ENCODE peak calls at places on chromosome 21, in ten cellular contexts. One of them, this sample, is unnamed.

GRCh38 chr21:42306366-42307035 is 8.7 kb downstream of the TFF3 start:
- DNase-seq in occipital lobe: no peak
- DNase-seq in amniotic epithelial cell: no peak
- DNase-seq in NCI-H2081: peak; percentile 90
- DNase-seq in mucosa of descending colon: no peak
- DNase-seq in HS-27A: no peak
- DNase-seq in cerebellar nuclear complex: no peak
- DNase-seq in NCI-H1694 treated with DMSO at 0.1 percent for 48 hours: no peak
- DNase-seq in adrenal gland: no peak
- DNase-seq in AG04450: no peak
- DNase-seq in this sample: no peak

GRCh38 chr21:38993561-38993960 is 187.8 kb downstream of the ETS2 start:
- DNase-seq in NCI-H2081: no peak
- DNase-seq in occipital lobe: no peak
- DNase-seq in cerebellar nuclear complex: no peak
- DNase-seq in mucosa of descending colon: peak; percentile 57
- DNase-seq in amniotic epithelial cell: peak; percentile 83
- DNase-seq in NCI-H1694 treated with DMSO at 0.1 percent for 48 hours: no peak
- DNase-seq in adrenal gland: peak; percentile 70
- DNase-seq in AG04450: peak; percentile 68
- DNase-seq in HS-27A: peak; percentile 96
- DNase-seq in this sample: no peak

GRCh38 chr21:35637431-35637830 is 422.9 kb downstream of the SETD4 start:
- DNase-seq in NCI-H2081: no peak
- DNase-seq in cerebellar nuclear complex: no peak
- DNase-seq in adrenal gland: peak; percentile 53
- DNase-seq in HS-27A: no peak
- DNase-seq in occipital lobe: no peak
- DNase-seq in amniotic epithelial cell: peak; percentile 63
- DNase-seq in NCI-H1694 treated with DMSO at 0.1 percent for 48 hours: no peak
- DNase-seq in mucosa of descending colon: no peak
- DNase-seq in AG04450: no peak
- DNase-seq in this sample: no peak

GRCh38 chr21:42653492-42654061 is at the start of gene PDE9A:
- DNase-seq in NCI-H1694 treated with DMSO at 0.1 percent for 48 hours: no peak
- DNase-seq in adrenal gland: peak; percentile 63
- DNase-seq in NCI-H2081: no peak
- DNase-seq in amniotic epithelial cell: no peak
- DNase-seq in mucosa of descending colon: peak; percentile 66
- DNase-seq in HS-27A: no peak
- DNase-seq in cerebellar nuclear complex: no peak
- DNase-seq in occipital lobe: no peak
- DNase-seq in AG04450: no peak
- DNase-seq in this sample: peak; percentile 10

GRCh38 chr21:43306911-43307676 is 119.8 kb downstream of the SIK1 start:
- DNase-seq in AG04450: no peak
- DNase-seq in adrenal gland: peak; percentile 93
- DNase-seq in cerebellar nuclear complex: no peak
- DNase-seq in amniotic epithelial cell: peak; percentile 65
- DNase-seq in NCI-H1694 treated with DMSO at 0.1 percent for 48 hours: no peak
- DNase-seq in NCI-H2081: no peak
- DNase-seq in occipital lobe: no peak
- DNase-seq in HS-27A: peak; percentile 54
- DNase-seq in mucosa of descending colon: no peak
- DNase-seq in this sample: no peak

GRCh38 chr21:37188825-37189224 is 78.3 kb downstream of the VPS26C start:
- DNase-seq in mucosa of descending colon: no peak
- DNase-seq in HS-27A: no peak
- DNase-seq in NCI-H2081: no peak
- DNase-seq in NCI-H1694 treated with DMSO at 0.1 percent for 48 hours: no peak
- DNase-seq in AG04450: no peak
- DNase-seq in adrenal gland: no peak
- DNase-seq in cerebellar nuclear complex: no peak
- DNase-seq in amniotic epithelial cell: no peak
- DNase-seq in occipital lobe: no peak
- DNase-seq in this sample: no peak

GRCh38 chr21:21196848-21197247 is 198.6 kb downstream of the NCAM2 start:
- DNase-seq in NCI-H1694 treated with DMSO at 0.1 percent for 48 hours: no peak
- DNase-seq in NCI-H2081: no peak
- DNase-seq in mucosa of descending colon: no peak
- DNase-seq in HS-27A: no peak
- DNase-seq in AG04450: no peak
- DNase-seq in cerebellar nuclear complex: no peak
- DNase-seq in adrenal gland: no peak
- DNase-seq in occipital lobe: no peak
- DNase-seq in amniotic epithelial cell: no peak
- DNase-seq in this sample: no peak

GRCh38 chr21:35850029-35850428 is 210.3 kb downstream of the SETD4 start:
- DNase-seq in NCI-H2081: no peak
- DNase-seq in amniotic epithelial cell: peak; percentile 28
- DNase-seq in AG04450: peak; percentile 27
- DNase-seq in mucosa of descending colon: no peak
- DNase-seq in adrenal gland: no peak
- DNase-seq in occipital lobe: no peak
- DNase-seq in HS-27A: no peak
- DNase-seq in NCI-H1694 treated with DMSO at 0.1 percent for 48 hours: no peak
- DNase-seq in cerebellar nuclear complex: no peak
- DNase-seq in this sample: no peak

GRCh38 chr21:42569732-42570301 is 56.2 kb downstream of the SLC37A1 start:
- DNase-seq in mucosa of descending colon: no peak
- DNase-seq in adrenal gland: no peak
- DNase-seq in AG04450: no peak
- DNase-seq in NCI-H1694 treated with DMSO at 0.1 percent for 48 hours: no peak
- DNase-seq in amniotic epithelial cell: no peak
- DNase-seq in cerebellar nuclear complex: no peak
- DNase-seq in HS-27A: no peak
- DNase-seq in NCI-H2081: no peak
- DNase-seq in occipital lobe: no peak
- DNase-seq in this sample: no peak

GRCh38 chr21:43717166-43717853 is 1.6 kb upstream of the PDXK start:
- DNase-seq in adrenal gland: no peak
- DNase-seq in NCI-H2081: no peak
- DNase-seq in AG04450: no peak
- DNase-seq in mucosa of descending colon: no peak
- DNase-seq in NCI-H1694 treated with DMSO at 0.1 percent for 48 hours: no peak
- DNase-seq in HS-27A: no peak
- DNase-seq in amniotic epithelial cell: no peak
- DNase-seq in occipital lobe: no peak
- DNase-seq in cerebellar nuclear complex: no peak
- DNase-seq in this sample: no peak

GRCh38 chr21:16419188-16419874 is 689.5 kb downstream of the USP25 start:
- DNase-seq in amniotic epithelial cell: no peak
- DNase-seq in NCI-H2081: peak; percentile 94
- DNase-seq in mucosa of descending colon: peak; percentile 13
- DNase-seq in HS-27A: no peak
- DNase-seq in cerebellar nuclear complex: no peak
- DNase-seq in adrenal gland: peak; percentile 72
- DNase-seq in occipital lobe: peak; percentile 25
- DNase-seq in NCI-H1694 treated with DMSO at 0.1 percent for 48 hours: no peak
- DNase-seq in AG04450: peak; percentile 63
- DNase-seq in this sample: no peak

GRCh38 chr21:40829791-40830190 is 17.2 kb downstream of the DSCAM start:
- DNase-seq in NCI-H2081: no peak
- DNase-seq in mucosa of descending colon: no peak
- DNase-seq in occipital lobe: no peak
- DNase-seq in HS-27A: no peak
- DNase-seq in amniotic epithelial cell: no peak
- DNase-seq in NCI-H1694 treated with DMSO at 0.1 percent for 48 hours: no peak
- DNase-seq in adrenal gland: no peak
- DNase-seq in cerebellar nuclear complex: no peak
- DNase-seq in AG04450: no peak
- DNase-seq in this sample: no peak

GRCh38 chr21:25639167-25639921 is at the start of gene JAM2:
- DNase-seq in occipital lobe: peak; percentile 11
- DNase-seq in AG04450: no peak
- DNase-seq in adrenal gland: peak; percentile 49
- DNase-seq in amniotic epithelial cell: no peak
- DNase-seq in NCI-H2081: peak; percentile 7
- DNase-seq in NCI-H1694 treated with DMSO at 0.1 percent for 48 hours: peak; percentile 77
- DNase-seq in HS-27A: peak; percentile 60
- DNase-seq in mucosa of descending colon: peak; percentile 14
- DNase-seq in cerebellar nuclear complex: no peak
- DNase-seq in this sample: no peak

GRCh38 chr21:25881524-25882376 is 147.0 kb downstream of the GABPA start:
- DNase-seq in mucosa of descending colon: peak; percentile 79
- DNase-seq in adrenal gland: peak; percentile 61
- DNase-seq in HS-27A: peak; percentile 27
- DNase-seq in NCI-H2081: peak; percentile 45
- DNase-seq in cerebellar nuclear complex: no peak
- DNase-seq in amniotic epithelial cell: peak; percentile 59
- DNase-seq in occipital lobe: peak; percentile 40
- DNase-seq in NCI-H1694 treated with DMSO at 0.1 percent for 48 hours: peak; percentile 49
- DNase-seq in AG04450: peak; percentile 16
- DNase-seq in this sample: peak; percentile 7

GRCh38 chr21:34612557-34612956 is 2.4 kb downstream of the RCAN1 start:
- DNase-seq in amniotic epithelial cell: no peak
- DNase-seq in NCI-H1694 treated with DMSO at 0.1 percent for 48 hours: no peak
- DNase-seq in HS-27A: no peak
- DNase-seq in NCI-H2081: no peak
- DNase-seq in adrenal gland: no peak
- DNase-seq in occipital lobe: peak; percentile 47
- DNase-seq in AG04450: no peak
- DNase-seq in cerebellar nuclear complex: no peak
- DNase-seq in mucosa of descending colon: no peak
- DNase-seq in this sample: no peak

GRCh38 chr21:42864286-42864685 is 15.1 kb downstream of the WDR4 start:
- DNase-seq in AG04450: no peak
- DNase-seq in NCI-H2081: no peak
- DNase-seq in NCI-H1694 treated with DMSO at 0.1 percent for 48 hours: no peak
- DNase-seq in mucosa of descending colon: no peak
- DNase-seq in HS-27A: no peak
- DNase-seq in adrenal gland: no peak
- DNase-seq in cerebellar nuclear complex: no peak
- DNase-seq in occipital lobe: no peak
- DNase-seq in amniotic epithelial cell: no peak
- DNase-seq in this sample: no peak

GRCh38 chr21:42243026-42243425 is 24.1 kb downstream of the ABCG1 start:
- DNase-seq in occipital lobe: no peak
- DNase-seq in HS-27A: no peak
- DNase-seq in NCI-H1694 treated with DMSO at 0.1 percent for 48 hours: no peak
- DNase-seq in mucosa of descending colon: no peak
- DNase-seq in adrenal gland: no peak
- DNase-seq in AG04450: no peak
- DNase-seq in NCI-H2081: no peak
- DNase-seq in amniotic epithelial cell: no peak
- DNase-seq in cerebellar nuclear complex: no peak
- DNase-seq in this sample: no peak

GRCh38 chr21:43346551-43346950 is 80.4 kb downstream of the SIK1 start:
- DNase-seq in NCI-H2081: no peak
- DNase-seq in amniotic epithelial cell: no peak
- DNase-seq in adrenal gland: no peak
- DNase-seq in AG04450: no peak
- DNase-seq in NCI-H1694 treated with DMSO at 0.1 percent for 48 hours: no peak
- DNase-seq in occipital lobe: no peak
- DNase-seq in HS-27A: no peak
- DNase-seq in cerebellar nuclear complex: no peak
- DNase-seq in mucosa of descending colon: no peak
- DNase-seq in this sample: no peak